ENCODE peak calls at places on chromosomes 1 and 21, in seven cellular contexts. S is fibroblast of pulmonary artery, R is uterus, G is NB4, D is AG09309, K is hepatocyte, J is fibroblast of lung. T is an unnamed sample.

GRCh38 chr1:216314369-216315095 is 108.7 kb downstream of the USH2A start:
- DNase-seq in R (no peak), D (no peak), S (peak; percentile 28), K (no peak), J (peak; percentile 59), G (no peak), T (no peak)

GRCh38 chr1:115364776-115365155 is 26.7 kb upstream of the NGF start:
- DNase-seq in S (no peak), K (no peak), J (no peak), D (no peak), G (no peak), R (no peak), T (no peak)

GRCh38 chr1:170360601-170361000 is 171.4 kb upstream of the GORAB start:
- DNase-seq in D (no peak), G (no peak), S (no peak), K (no peak), R (no peak), J (no peak), T (no peak)

GRCh38 chr1:55575571-55576279 is 360.6 kb upstream of the USP24 start:
- DNase-seq in R (peak; percentile 68), D (no peak), K (no peak), G (no peak), S (no peak), J (no peak), T (no peak)

GRCh38 chr1:231395051-231395995 is 26.8 kb downstream of the EGLN1 start:
- DNase-seq in G (no peak), S (peak; percentile 97), J (peak; percentile 94), K (peak; percentile 71), D (peak; percentile 95), R (peak; percentile 22), T (peak; percentile 95)

GRCh38 chr1:6625579-6626149 is 996 bp downstream of the THAP3 start:
- DNase-seq in S (peak; percentile 60), R (no peak), D (no peak), K (peak; percentile 32), G (peak; percentile 25), J (peak; percentile 69), T (no peak)

GRCh38 chr1:182601926-182602325 is 2.3 kb downstream of the RGS16 start:
- DNase-seq in R (no peak), D (no peak), S (no peak), J (no peak), G (no peak), K (no peak), T (no peak)

GRCh38 chr1:214506972-214507431 is 44.4 kb downstream of the PTPN14 start:
- DNase-seq in D (no peak), K (peak; percentile 77), S (no peak), R (no peak), J (no peak), G (no peak), T (no peak)

GRCh38 chr1:29120955-29121485 is 2.7 kb downstream of the TMEM200B start:
- DNase-seq in S (peak; percentile 39), R (peak; percentile 67), D (no peak), J (peak; percentile 52), G (peak; percentile 53), K (peak; percentile 78), T (no peak)

GRCh38 chr1:24556414-24556795 is 518 bp downstream of the NCMAP start:
- DNase-seq in D (no peak), J (no peak), S (no peak), K (no peak), R (no peak), G (no peak), T (no peak)

GRCh38 chr1:198030682-198031081 is 113.5 kb downstream of the LHX9 start:
- DNase-seq in G (no peak), S (peak; percentile 18), D (peak; percentile 10), R (no peak), J (peak; percentile 32), K (no peak), T (no peak)

GRCh38 chr1:202005958-202006357 is 4.4 kb upstream of the ELF3 start:
- DNase-seq in G (no peak), K (no peak), J (peak; percentile 40), R (no peak), D (no peak), S (peak; percentile 39), T (no peak)

GRCh38 chr1:184310157-184310819 is 76.5 kb upstream of the C1orf21 start:
- DNase-seq in S (no peak), D (no peak), G (no peak), K (peak; percentile 8), J (no peak), R (no peak), T (no peak)

GRCh38 chr21:37915516-37915915 is 741 bp downstream of the KCNJ6 start:
- DNase-seq in D (no peak), J (no peak), K (peak; percentile 7), S (no peak), R (no peak), G (no peak), T (no peak)

GRCh38 chr1:40313958-40314720 is 2.9 kb downstream of the COL9A2 start:
- DNase-seq in K (no peak), G (no peak), S (no peak), D (no peak), R (no peak), J (no peak), T (no peak)

GRCh38 chr1:41891403-41891896 is 27.3 kb downstream of the HIVEP3 start:
- DNase-seq in R (no peak), G (peak; percentile 9), J (peak; percentile 70), K (no peak), D (no peak), S (peak; percentile 57), T (no peak)

GRCh38 chr1:53376742-53377437 is 49.0 kb upstream of the LRP8 start:
- DNase-seq in D (no peak), S (no peak), R (peak; percentile 3), K (no peak), J (no peak), G (no peak), T (no peak)

GRCh38 chr1:208233546-208233945 is 10.6 kb downstream of the PLXNA2 start:
- DNase-seq in G (no peak), S (no peak), R (no peak), K (peak; percentile 25), J (peak; percentile 53), D (no peak), T (no peak)

GRCh38 chr1:194431121-194431520 is 1244.7 kb upstream of the B3GALT2 start:
- DNase-seq in J (no peak), G (no peak), D (no peak), K (no peak), S (no peak), R (no peak), T (no peak)

GRCh38 chr1:19091539-19091938 is 118.5 kb downstream of the UBR4 start:
- DNase-seq in G (no peak), K (no peak), J (peak; percentile 93), S (peak; percentile 29), D (no peak), R (no peak), T (no peak)

GRCh38 chr1:101436100-101436511 is 199.3 kb downstream of the S1PR1 start:
- DNase-seq in G (no peak), J (no peak), S (no peak), K (no peak), R (no peak), D (no peak), T (no peak)

GRCh38 chr1:28668956-28669719 is 554 bp downstream of the GMEB1 start:
- DNase-seq in D (no peak), S (peak; percentile 35), K (peak; percentile 91), J (peak; percentile 38), R (peak; percentile 52), G (peak; percentile 57), T (no peak)

GRCh38 chr1:20194770-20195463 is 8.6 kb upstream of the PLA2G2C start:
- DNase-seq in R (peak; percentile 26), D (no peak), J (peak; percentile 44), S (peak; percentile 60), G (peak; percentile 86), K (peak; percentile 68), T (no peak)

DNA sequence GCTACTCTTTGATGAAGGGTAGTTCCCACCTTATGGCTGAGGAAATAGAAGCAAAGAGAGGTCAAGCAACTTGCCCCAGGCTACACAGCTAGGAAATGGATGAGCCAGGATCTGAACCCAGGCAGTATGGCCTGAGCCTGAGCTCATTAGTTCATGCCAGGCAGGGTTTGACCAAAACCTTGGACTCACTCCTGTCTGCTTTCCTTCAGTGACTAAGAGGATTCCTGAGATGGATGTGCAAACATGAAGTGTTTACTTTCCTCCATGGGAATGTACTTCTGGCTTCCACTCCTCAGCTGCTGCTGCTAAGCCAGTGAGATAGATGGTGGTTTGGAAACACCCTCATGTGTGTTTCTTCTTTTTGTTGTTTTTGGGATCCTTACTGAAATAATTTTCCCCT is 35.1 kb upstream of the ERRFI1 start:
- DNase-seq in S (peak; percentile 94), G (no peak), J (peak; percentile 96), D (peak; percentile 89), K (peak; percentile 80), R (no peak), T (peak; percentile 97)
- H3K4me3 ChIP-seq in S (no peak overlapping the region), G (no peak overlapping the region), J (no peak overlapping the region), D (no peak overlapping the region), K (no peak overlapping the region), R (no peak overlapping the region), T (no peak overlapping the region)

GRCh38 chr1:235367000-235367908 is at the start of gene TBCE:
- DNase-seq in J (peak; percentile 97), S (peak; percentile 98), R (peak; percentile 98), D (peak; percentile 86), K (peak; percentile 99), G (peak; percentile 97), T (peak; percentile 81)
- TF ChIP-seq CTCF in J (no peak), S (no peak), R (no peak), D (peak; percentile 19), K (peak; percentile 17), G (no peak), T (peak; percentile 12)

DNA sequence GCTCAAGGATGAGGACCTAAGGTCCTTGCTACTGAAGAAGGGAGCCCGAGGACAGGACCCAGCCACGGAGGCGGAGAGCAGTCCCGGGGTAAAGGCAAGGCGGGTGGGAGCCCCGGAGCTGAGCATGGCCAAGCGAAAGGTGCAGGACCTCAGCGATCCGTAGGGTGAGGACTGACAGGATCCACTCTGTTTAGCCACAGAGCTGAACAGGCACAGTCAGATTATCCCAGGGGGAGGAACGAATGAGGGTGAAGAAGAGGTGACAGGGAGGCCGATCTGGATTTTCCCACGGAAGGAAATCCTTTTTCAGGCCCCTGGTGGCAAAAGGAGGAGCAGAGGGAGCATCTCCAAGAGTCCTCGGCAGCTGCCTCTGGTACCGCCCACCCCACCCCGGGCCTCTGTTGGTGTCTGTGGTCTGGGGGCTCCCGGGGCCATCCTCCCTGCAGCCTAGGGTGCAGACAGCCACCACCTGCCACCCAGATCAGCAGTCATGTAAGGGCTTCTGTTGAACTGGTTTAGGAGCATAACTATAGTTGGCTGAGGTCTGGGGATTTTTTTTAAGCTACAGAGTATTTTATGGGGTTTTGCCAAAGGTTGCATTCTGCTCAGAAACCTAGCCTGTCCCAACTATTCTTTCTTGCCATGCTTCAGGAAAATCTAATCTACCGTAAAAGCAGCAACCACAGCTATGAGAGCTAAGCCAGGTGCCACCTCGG is 32.3 kb upstream of the LBR start:
- DNase-seq in J (no peak), R (no peak), K (no peak), S (no peak), G (peak; percentile 25), D (no peak), T (no peak)
- H3K4me3 ChIP-seq in J (no peak overlapping the region), R (no peak overlapping the region), K (no peak overlapping the region), S (no peak overlapping the region), G (no peak overlapping the region), D (no peak overlapping the region), T (no peak overlapping the region)

DNA sequence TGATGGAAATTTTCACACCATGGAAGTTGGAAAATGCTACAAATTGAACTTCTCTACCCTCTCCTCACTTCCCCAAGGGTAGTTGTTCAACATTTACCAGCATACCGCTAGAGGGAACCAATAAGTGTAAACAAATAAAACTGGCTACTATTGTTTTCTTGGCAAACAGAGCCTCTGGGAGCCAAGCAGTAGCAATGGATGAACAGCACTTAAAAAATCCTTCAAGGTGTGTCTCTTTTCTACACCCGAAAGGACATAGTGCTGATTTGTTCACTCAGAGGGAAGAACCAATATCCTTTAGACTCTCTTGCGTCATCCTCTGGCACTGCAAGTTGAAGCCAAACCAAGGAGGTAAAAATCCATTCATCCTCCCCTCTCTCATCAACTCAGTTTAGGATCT is 161.5 kb downstream of the TBX15 start:
- DNase-seq in R (no peak), D (no peak), S (no peak), K (no peak), G (no peak), J (no peak), T (no peak)
- TF ChIP-seq CTCF in R (no peak), D (no peak), S (no peak), K (no peak), G (no peak), J (no peak), T (no peak)

T was measured in AG04449.